ENCODE peak calls at places on chromosomes 13 and 19, in seven cellular contexts. One of them, this sample, is unnamed.

GRCh38 chr19:23404676-23405075 is 9.4 kb upstream of the ZNF91 start:
- DNase-seq in AG10803: no peak
- DNase-seq in NCI-H510A treated with DMSO at 0.1 percent for 48 hours: no peak
- DNase-seq in stimulated activated CD4-positive, alpha-beta T cell treated with anti-CD3 and anti-CD28 coated beads, Interleukin-4, amount 100 ng/mL, for 48 hours: no peak
- DNase-seq in activated gamma-delta T cell treated with Interleukin-2 at 50 U/mL for 16 hours: no peak
- DNase-seq in brain pericyte: no peak
- DNase-seq in EH: no peak
- DNase-seq in this sample: no peak

GRCh38 chr13:40981361-40981760 is 37.8 kb downstream of the ELF1 start:
- DNase-seq in EH: no peak
- DNase-seq in AG10803: no peak
- DNase-seq in stimulated activated CD4-positive, alpha-beta T cell treated with anti-CD3 and anti-CD28 coated beads, Interleukin-4, amount 100 ng/mL, for 48 hours: no peak
- DNase-seq in NCI-H510A treated with DMSO at 0.1 percent for 48 hours: no peak
- DNase-seq in activated gamma-delta T cell treated with Interleukin-2 at 50 U/mL for 16 hours: no peak
- DNase-seq in brain pericyte: no peak
- DNase-seq in this sample: peak

GRCh38 chr13:67557642-67558241 is 327.6 kb upstream of the PCDH9 start:
- DNase-seq in AG10803: no peak
- DNase-seq in EH: no peak
- DNase-seq in activated gamma-delta T cell treated with Interleukin-2 at 50 U/mL for 16 hours: no peak
- DNase-seq in NCI-H510A treated with DMSO at 0.1 percent for 48 hours: no peak
- DNase-seq in stimulated activated CD4-positive, alpha-beta T cell treated with anti-CD3 and anti-CD28 coated beads, Interleukin-4, amount 100 ng/mL, for 48 hours: no peak
- DNase-seq in brain pericyte: no peak
- DNase-seq in this sample: no peak

GRCh38 chr19:2483484-2484151 is 7.7 kb downstream of the GADD45B start:
- DNase-seq in brain pericyte: no peak
- DNase-seq in NCI-H510A treated with DMSO at 0.1 percent for 48 hours: no peak
- DNase-seq in EH: no peak
- DNase-seq in activated gamma-delta T cell treated with Interleukin-2 at 50 U/mL for 16 hours: no peak
- DNase-seq in AG10803: no peak
- DNase-seq in stimulated activated CD4-positive, alpha-beta T cell treated with anti-CD3 and anti-CD28 coated beads, Interleukin-4, amount 100 ng/mL, for 48 hours: no peak
- DNase-seq in this sample: no peak

GRCh38 chr19:40616178-40616577 is 15.0 kb downstream of the LTBP4 start:
- DNase-seq in EH: no peak
- DNase-seq in activated gamma-delta T cell treated with Interleukin-2 at 50 U/mL for 16 hours: no peak
- DNase-seq in NCI-H510A treated with DMSO at 0.1 percent for 48 hours: no peak
- DNase-seq in brain pericyte: no peak
- DNase-seq in stimulated activated CD4-positive, alpha-beta T cell treated with anti-CD3 and anti-CD28 coated beads, Interleukin-4, amount 100 ng/mL, for 48 hours: no peak
- DNase-seq in AG10803: no peak
- DNase-seq in this sample: no peak

GRCh38 chr13:35840991-35841604 is 290.1 kb downstream of the DCLK1 start:
- DNase-seq in brain pericyte: no peak
- DNase-seq in AG10803: peak
- DNase-seq in stimulated activated CD4-positive, alpha-beta T cell treated with anti-CD3 and anti-CD28 coated beads, Interleukin-4, amount 100 ng/mL, for 48 hours: no peak
- DNase-seq in EH: no peak
- DNase-seq in activated gamma-delta T cell treated with Interleukin-2 at 50 U/mL for 16 hours: no peak
- DNase-seq in NCI-H510A treated with DMSO at 0.1 percent for 48 hours: no peak
- DNase-seq in this sample: peak

GRCh38 chr19:14135355-14135754 is 1.0 kb downstream of the ASF1B start:
- DNase-seq in EH: no peak
- DNase-seq in brain pericyte: no peak
- DNase-seq in activated gamma-delta T cell treated with Interleukin-2 at 50 U/mL for 16 hours: no peak
- DNase-seq in stimulated activated CD4-positive, alpha-beta T cell treated with anti-CD3 and anti-CD28 coated beads, Interleukin-4, amount 100 ng/mL, for 48 hours: no peak
- DNase-seq in NCI-H510A treated with DMSO at 0.1 percent for 48 hours: no peak
- DNase-seq in AG10803: no peak
- DNase-seq in this sample: no peak

GRCh38 chr13:37934339-37935191 is 65.0 kb upstream of the TRPC4 start:
- DNase-seq in brain pericyte: no peak
- DNase-seq in AG10803: no peak
- DNase-seq in stimulated activated CD4-positive, alpha-beta T cell treated with anti-CD3 and anti-CD28 coated beads, Interleukin-4, amount 100 ng/mL, for 48 hours: no peak
- DNase-seq in EH: no peak
- DNase-seq in activated gamma-delta T cell treated with Interleukin-2 at 50 U/mL for 16 hours: no peak
- DNase-seq in NCI-H510A treated with DMSO at 0.1 percent for 48 hours: no peak
- DNase-seq in this sample: no peak

GRCh38 chr13:40402931-40403412 is 263.5 kb downstream of the FOXO1 start:
- DNase-seq in activated gamma-delta T cell treated with Interleukin-2 at 50 U/mL for 16 hours: no peak
- DNase-seq in NCI-H510A treated with DMSO at 0.1 percent for 48 hours: no peak
- DNase-seq in brain pericyte: no peak
- DNase-seq in stimulated activated CD4-positive, alpha-beta T cell treated with anti-CD3 and anti-CD28 coated beads, Interleukin-4, amount 100 ng/mL, for 48 hours: no peak
- DNase-seq in AG10803: peak
- DNase-seq in EH: peak
- DNase-seq in this sample: peak

GRCh38 chr19:54160182-54160811 is 776 bp upstream of the LENG1 start:
- DNase-seq in NCI-H510A treated with DMSO at 0.1 percent for 48 hours: peak
- DNase-seq in stimulated activated CD4-positive, alpha-beta T cell treated with anti-CD3 and anti-CD28 coated beads, Interleukin-4, amount 100 ng/mL, for 48 hours: no peak
- DNase-seq in activated gamma-delta T cell treated with Interleukin-2 at 50 U/mL for 16 hours: no peak
- DNase-seq in AG10803: no peak
- DNase-seq in brain pericyte: no peak
- DNase-seq in EH: peak
- DNase-seq in this sample: peak

GRCh38 chr19:49560358-49560900 is 19.9 kb downstream of the NOSIP start:
- DNase-seq in brain pericyte: no peak
- DNase-seq in stimulated activated CD4-positive, alpha-beta T cell treated with anti-CD3 and anti-CD28 coated beads, Interleukin-4, amount 100 ng/mL, for 48 hours: no peak
- DNase-seq in activated gamma-delta T cell treated with Interleukin-2 at 50 U/mL for 16 hours: peak
- DNase-seq in AG10803: no peak
- DNase-seq in EH: no peak
- DNase-seq in NCI-H510A treated with DMSO at 0.1 percent for 48 hours: no peak
- DNase-seq in this sample: no peak

GRCh38 chr13:26616126-26616525 is 58.6 kb downstream of the WASF3 start:
- DNase-seq in AG10803: peak
- DNase-seq in EH: peak
- DNase-seq in stimulated activated CD4-positive, alpha-beta T cell treated with anti-CD3 and anti-CD28 coated beads, Interleukin-4, amount 100 ng/mL, for 48 hours: no peak
- DNase-seq in NCI-H510A treated with DMSO at 0.1 percent for 48 hours: no peak
- DNase-seq in activated gamma-delta T cell treated with Interleukin-2 at 50 U/mL for 16 hours: no peak
- DNase-seq in brain pericyte: no peak
- DNase-seq in this sample: peak

GRCh38 chr19:2604747-2605329 is 97.7 kb downstream of the GNG7 start:
- DNase-seq in EH: no peak
- DNase-seq in AG10803: no peak
- DNase-seq in stimulated activated CD4-positive, alpha-beta T cell treated with anti-CD3 and anti-CD28 coated beads, Interleukin-4, amount 100 ng/mL, for 48 hours: no peak
- DNase-seq in brain pericyte: no peak
- DNase-seq in NCI-H510A treated with DMSO at 0.1 percent for 48 hours: no peak
- DNase-seq in activated gamma-delta T cell treated with Interleukin-2 at 50 U/mL for 16 hours: no peak
- DNase-seq in this sample: no peak

GRCh38 chr19:41882568-41883462 is at the start of gene ARHGEF1:
- DNase-seq in stimulated activated CD4-positive, alpha-beta T cell treated with anti-CD3 and anti-CD28 coated beads, Interleukin-4, amount 100 ng/mL, for 48 hours: no peak
- DNase-seq in brain pericyte: no peak
- DNase-seq in AG10803: peak
- DNase-seq in activated gamma-delta T cell treated with Interleukin-2 at 50 U/mL for 16 hours: peak
- DNase-seq in NCI-H510A treated with DMSO at 0.1 percent for 48 hours: peak
- DNase-seq in EH: peak
- DNase-seq in this sample: peak

GRCh38 chr13:106357198-106357597 is 178.3 kb downstream of the EFNB2 start:
- DNase-seq in brain pericyte: peak
- DNase-seq in NCI-H510A treated with DMSO at 0.1 percent for 48 hours: no peak
- DNase-seq in EH: peak
- DNase-seq in stimulated activated CD4-positive, alpha-beta T cell treated with anti-CD3 and anti-CD28 coated beads, Interleukin-4, amount 100 ng/mL, for 48 hours: no peak
- DNase-seq in activated gamma-delta T cell treated with Interleukin-2 at 50 U/mL for 16 hours: no peak
- DNase-seq in AG10803: no peak
- DNase-seq in this sample: peak

GRCh38 chr13:37700887-37701286 is 102.3 kb upstream of the POSTN start:
- DNase-seq in NCI-H510A treated with DMSO at 0.1 percent for 48 hours: no peak
- DNase-seq in stimulated activated CD4-positive, alpha-beta T cell treated with anti-CD3 and anti-CD28 coated beads, Interleukin-4, amount 100 ng/mL, for 48 hours: no peak
- DNase-seq in EH: peak
- DNase-seq in brain pericyte: no peak
- DNase-seq in AG10803: peak
- DNase-seq in activated gamma-delta T cell treated with Interleukin-2 at 50 U/mL for 16 hours: no peak
- DNase-seq in this sample: peak

GRCh38 chr19:51733742-51734522 is 10.1 kb upstream of the HAS1 start:
- DNase-seq in brain pericyte: no peak
- DNase-seq in activated gamma-delta T cell treated with Interleukin-2 at 50 U/mL for 16 hours: no peak
- DNase-seq in EH: no peak
- DNase-seq in stimulated activated CD4-positive, alpha-beta T cell treated with anti-CD3 and anti-CD28 coated beads, Interleukin-4, amount 100 ng/mL, for 48 hours: no peak
- DNase-seq in NCI-H510A treated with DMSO at 0.1 percent for 48 hours: no peak
- DNase-seq in AG10803: no peak
- DNase-seq in this sample: no peak

GRCh38 chr13:78680611-78681010 is 21.7 kb upstream of the OBI1 start:
- DNase-seq in NCI-H510A treated with DMSO at 0.1 percent for 48 hours: no peak
- DNase-seq in activated gamma-delta T cell treated with Interleukin-2 at 50 U/mL for 16 hours: no peak
- DNase-seq in stimulated activated CD4-positive, alpha-beta T cell treated with anti-CD3 and anti-CD28 coated beads, Interleukin-4, amount 100 ng/mL, for 48 hours: no peak
- DNase-seq in EH: no peak
- DNase-seq in AG10803: no peak
- DNase-seq in brain pericyte: no peak
- DNase-seq in this sample: no peak

GRCh38 chr19:2064788-2065524 is 13.9 kb upstream of the MKNK2 start:
- DNase-seq in AG10803: peak
- DNase-seq in EH: peak
- DNase-seq in NCI-H510A treated with DMSO at 0.1 percent for 48 hours: no peak
- DNase-seq in brain pericyte: no peak
- DNase-seq in stimulated activated CD4-positive, alpha-beta T cell treated with anti-CD3 and anti-CD28 coated beads, Interleukin-4, amount 100 ng/mL, for 48 hours: no peak
- DNase-seq in activated gamma-delta T cell treated with Interleukin-2 at 50 U/mL for 16 hours: no peak
- DNase-seq in this sample: no peak

GRCh38 chr13:19607523-19608078 is 25.9 kb upstream of the MPHOSPH8 start:
- DNase-seq in activated gamma-delta T cell treated with Interleukin-2 at 50 U/mL for 16 hours: no peak
- DNase-seq in brain pericyte: no peak
- DNase-seq in AG10803: no peak
- DNase-seq in stimulated activated CD4-positive, alpha-beta T cell treated with anti-CD3 and anti-CD28 coated beads, Interleukin-4, amount 100 ng/mL, for 48 hours: no peak
- DNase-seq in NCI-H510A treated with DMSO at 0.1 percent for 48 hours: no peak
- DNase-seq in EH: no peak
- DNase-seq in this sample: no peak

GRCh38 chr13:57933606-57934005 is 302.1 kb downstream of the PCDH17 start:
- DNase-seq in AG10803: no peak
- DNase-seq in activated gamma-delta T cell treated with Interleukin-2 at 50 U/mL for 16 hours: no peak
- DNase-seq in EH: no peak
- DNase-seq in brain pericyte: no peak
- DNase-seq in NCI-H510A treated with DMSO at 0.1 percent for 48 hours: no peak
- DNase-seq in stimulated activated CD4-positive, alpha-beta T cell treated with anti-CD3 and anti-CD28 coated beads, Interleukin-4, amount 100 ng/mL, for 48 hours: no peak
- DNase-seq in this sample: peak

GRCh38 chr19:17784201-17785008 is 10.5 kb upstream of the B3GNT3 start:
- DNase-seq in stimulated activated CD4-positive, alpha-beta T cell treated with anti-CD3 and anti-CD28 coated beads, Interleukin-4, amount 100 ng/mL, for 48 hours: peak
- DNase-seq in brain pericyte: no peak
- DNase-seq in EH: peak
- DNase-seq in AG10803: peak
- DNase-seq in activated gamma-delta T cell treated with Interleukin-2 at 50 U/mL for 16 hours: peak
- DNase-seq in NCI-H510A treated with DMSO at 0.1 percent for 48 hours: peak
- DNase-seq in this sample: peak

GRCh38 chr13:35356572-35356971 is 119.9 kb downstream of the MAB21L1 start:
- DNase-seq in NCI-H510A treated with DMSO at 0.1 percent for 48 hours: no peak
- DNase-seq in activated gamma-delta T cell treated with Interleukin-2 at 50 U/mL for 16 hours: no peak
- DNase-seq in AG10803: no peak
- DNase-seq in EH: no peak
- DNase-seq in brain pericyte: no peak
- DNase-seq in stimulated activated CD4-positive, alpha-beta T cell treated with anti-CD3 and anti-CD28 coated beads, Interleukin-4, amount 100 ng/mL, for 48 hours: no peak
- DNase-seq in this sample: peak

GRCh38 chr13:97568850-97569249 is 134.9 kb downstream of the RAP2A start:
- DNase-seq in EH: no peak
- DNase-seq in NCI-H510A treated with DMSO at 0.1 percent for 48 hours: no peak
- DNase-seq in AG10803: no peak
- DNase-seq in brain pericyte: no peak
- DNase-seq in activated gamma-delta T cell treated with Interleukin-2 at 50 U/mL for 16 hours: no peak
- DNase-seq in stimulated activated CD4-positive, alpha-beta T cell treated with anti-CD3 and anti-CD28 coated beads, Interleukin-4, amount 100 ng/mL, for 48 hours: no peak
- DNase-seq in this sample: peak

GRCh38 chr19:51919606-51920005 is 7.7 kb upstream of the ZNF613 start:
- DNase-seq in EH: no peak
- DNase-seq in stimulated activated CD4-positive, alpha-beta T cell treated with anti-CD3 and anti-CD28 coated beads, Interleukin-4, amount 100 ng/mL, for 48 hours: no peak
- DNase-seq in AG10803: no peak
- DNase-seq in brain pericyte: no peak
- DNase-seq in activated gamma-delta T cell treated with Interleukin-2 at 50 U/mL for 16 hours: no peak
- DNase-seq in NCI-H510A treated with DMSO at 0.1 percent for 48 hours: no peak
- DNase-seq in this sample: no peak

GRCh38 chr19:4891066-4891465 is 11.6 kb downstream of the ARRDC5 start:
- DNase-seq in NCI-H510A treated with DMSO at 0.1 percent for 48 hours: no peak
- DNase-seq in activated gamma-delta T cell treated with Interleukin-2 at 50 U/mL for 16 hours: no peak
- DNase-seq in stimulated activated CD4-positive, alpha-beta T cell treated with anti-CD3 and anti-CD28 coated beads, Interleukin-4, amount 100 ng/mL, for 48 hours: no peak
- DNase-seq in brain pericyte: no peak
- DNase-seq in AG10803: no peak
- DNase-seq in EH: no peak
- DNase-seq in this sample: no peak